ENCODE peak calls at places on chromosomes 7 and 10, in seven cellular contexts. P is Calu3; J is GM12865; D is bronchial epithelial cell; S is stimulated activated naive CD8-positive, alpha-beta T cell treated with anti-CD3 and anti-CD28 coated beads, Interleukin-15, Interleukin-2, amounts not matched to agents 100 U/mL and 50 U/mL, for 24 hours; K is left ventricle myocardium inferior; T is fibroblast of villous mesenchyme. O is an unnamed sample.

GRCh38 chr7:55073051-55073511 is 54.3 kb downstream of the EGFR start:
- DNase-seq in P (no peak), J (peak), D (peak), S (no peak), K (no peak), T (no peak), O (no peak)

GRCh38 chr10:45569471-45569870 is 103.1 kb downstream of the ZFAND4 start:
- DNase-seq in P (no peak), J (no peak), D (no peak), S (no peak), K (no peak), T (no peak), O (no peak)

GRCh38 chr10:59303018-59303417 is 59.3 kb downstream of the FAM13C start:
- DNase-seq in P (no peak), J (no peak), D (peak), S (no peak), K (no peak), T (no peak), O (no peak)

GRCh38 chr7:131555565-131556054 is 818 bp downstream of the PODXL start:
- DNase-seq in P (no peak), J (no peak), D (no peak), S (peak), K (no peak), T (no peak), O (no peak)

GRCh38 chr10:14779053-14779649 is 4.5 kb upstream of the FAM107B start:
- DNase-seq in P (no peak), J (no peak), D (peak), S (no peak), K (no peak), T (peak), O (peak)

GRCh38 chr7:1055084-1055450 is 10.7 kb downstream of the GPR146 start:
- DNase-seq in P (no peak), J (no peak), D (no peak), S (peak), K (peak), T (peak), O (no peak)

GRCh38 chr7:75639071-75639892 is 99.5 kb downstream of the HIP1 start:
- DNase-seq in P (peak), J (peak), D (peak), S (peak), K (peak), T (peak), O (peak)

GRCh38 chr7:84207025-84207424 is 12.4 kb upstream of the SEMA3A start:
- DNase-seq in P (no peak), J (no peak), D (peak), S (no peak), K (no peak), T (no peak), O (no peak)

GRCh38 chr10:124484016-124484415 is 22.4 kb downstream of the LHPP start:
- DNase-seq in P (no peak), J (no peak), D (no peak), S (no peak), K (no peak), T (no peak), O (no peak)

GRCh38 chr10:45302573-45302972 is 12.8 kb downstream of the OR13A1 start:
- DNase-seq in P (no peak), J (no peak), D (no peak), S (no peak), K (no peak), T (no peak), O (no peak)

GRCh38 chr7:104972510-104972909 is 41.5 kb upstream of the KMT2E start:
- DNase-seq in P (no peak), J (no peak), D (peak), S (no peak), K (no peak), T (peak), O (peak)

GRCh38 chr7:81672872-81673271 is 97.0 kb downstream of the HGF start:
- DNase-seq in P (no peak), J (no peak), D (no peak), S (no peak), K (no peak), T (no peak), O (no peak)

GRCh38 chr7:155814569-155815276 is 2.5 kb upstream of the SHH start:
- DNase-seq in P (no peak), J (no peak), D (no peak), S (no peak), K (no peak), T (no peak), O (no peak)

GRCh38 chr10:14513061-14513460 is 182.3 kb upstream of the FRMD4A start:
- DNase-seq in P (no peak), J (no peak), D (no peak), S (no peak), K (no peak), T (peak), O (peak)

GRCh38 chr10:114902151-114902550 is 35.8 kb upstream of the TRUB1 start:
- DNase-seq in P (no peak), J (no peak), D (no peak), S (no peak), K (no peak), T (peak), O (peak)

GRCh38 chr7:23833405-23833804 is 123.4 kb downstream of the STK31 start:
- DNase-seq in P (no peak), J (no peak), D (no peak), S (no peak), K (no peak), T (no peak), O (no peak)

GRCh38 chr10:58765905-58766304 is 253.2 kb downstream of the BICC1 start:
- DNase-seq in P (no peak), J (no peak), D (no peak), S (no peak), K (no peak), T (no peak), O (no peak)

GRCh38 chr10:95236068-95236903 is 42.2 kb downstream of the ACSM6 start:
- DNase-seq in P (no peak), J (peak), D (peak), S (no peak), K (no peak), T (peak), O (peak)

GRCh38 chr7:113143486-113144257 is 25.3 kb upstream of the SMIM30 start:
- DNase-seq in P (no peak), J (peak), D (no peak), S (no peak), K (no peak), T (no peak), O (no peak)

GRCh38 chr7:229184-229964 is 37.0 kb downstream of the FAM20C start:
- DNase-seq in P (no peak), J (no peak), D (no peak), S (no peak), K (peak), T (peak), O (peak)

GRCh38 chr7:926061-927030 is 28.1 kb downstream of the ADAP1 start:
- DNase-seq in P (peak), J (no peak), D (no peak), S (no peak), K (peak), T (no peak), O (no peak)

GRCh38 chr7:10412426-10413019 is 561.1 kb upstream of the PHF14 start:
- DNase-seq in P (peak), J (peak), D (peak), S (peak), K (no peak), T (peak), O (peak)

GRCh38 chr7:36314491-36314890 is 75.2 kb upstream of the ANLN start:
- DNase-seq in P (no peak), J (no peak), D (no peak), S (no peak), K (no peak), T (no peak), O (no peak)

GRCh38 chr7:111107989-111108388 is 17.1 kb downstream of the LRRN3 start:
- DNase-seq in P (no peak), J (no peak), D (no peak), S (no peak), K (no peak), T (no peak), O (no peak)

GRCh38 chr10:126889421-126889820 is 15.8 kb upstream of the DOCK1 start:
- DNase-seq in P (no peak), J (no peak), D (no peak), S (no peak), K (no peak), T (no peak), O (no peak)

GRCh38 chr10:30270247-30270646 is 78.8 kb downstream of the MTPAP start:
- DNase-seq in P (no peak), J (no peak), D (peak), S (no peak), K (no peak), T (peak), O (no peak)

GRCh38 chr7:88226886-88227516 is 7.2 kb upstream of the SRI start:
- DNase-seq in P (peak), J (no peak), D (peak), S (no peak), K (no peak), T (peak), O (no peak)

GRCh38 chr10:34967411-34967880 is 122.7 kb downstream of the CUL2 start:
- DNase-seq in P (no peak), J (no peak), D (no peak), S (no peak), K (peak), T (peak), O (peak)

GRCh38 chr10:128793726-128794655 is 667.8 kb upstream of the MKI67 start:
- DNase-seq in P (no peak), J (no peak), D (no peak), S (no peak), K (no peak), T (no peak), O (no peak)

GRCh38 chr7:45682358-45682735 is 108.2 kb downstream of the ADCY1 start:
- DNase-seq in P (no peak), J (no peak), D (no peak), S (no peak), K (no peak), T (no peak), O (peak)

O was measured in AG20443.